ENCODE peak calls at places on chromosome 15, in four cellular contexts. Q, J, E and K are unnamed samples.

GRCh38 chr15:64006642-64007041 is 39.6 kb downstream of the DAPK2 start:
- DNase-seq in Q (no peak), J (no peak), E (no peak), K (no peak)

GRCh38 chr15:41501961-41502786 is 8.5 kb downstream of the ITPKA start:
- DNase-seq in Q (no peak), J (no peak), E (no peak), K (no peak)

GRCh38 chr15:63597033-63597790 is at the start of gene FBXL22:
- DNase-seq in Q (no peak), J (no peak), E (no peak), K (no peak)

GRCh38 chr15:34769711-34770110 is 14.9 kb upstream of the GJD2 start:
- DNase-seq in Q (no peak), J (no peak), E (no peak), K (no peak)

GRCh38 chr15:69138963-69139362 is 21.5 kb upstream of the GLCE start:
- DNase-seq in Q (no peak), J (no peak), E (no peak), K (no peak)

GRCh38 chr15:61946778-61947177 is 113.5 kb downstream of the VPS13C start:
- DNase-seq in Q (no peak), J (no peak), E (no peak), K (no peak)

GRCh38 chr15:92733934-92734521 is 78.5 kb upstream of the FAM174B start:
- DNase-seq in Q (peak; percentile 80), J (no peak), E (no peak), K (no peak)

GRCh38 chr15:34223904-34224596 is 766 bp upstream of the EMC4 start:
- DNase-seq in Q (peak; percentile 29), J (no peak), E (no peak), K (no peak)

GRCh38 chr15:92908369-92909057 is 8.4 kb downstream of the CHD2 start:
- DNase-seq in Q (no peak), J (no peak), E (no peak), K (no peak)

GRCh38 chr15:61281328-61281727 is 52.2 kb upstream of the RORA start:
- DNase-seq in Q (no peak), J (no peak), E (no peak), K (no peak)

GRCh38 chr15:63439536-63440264 is 58.1 kb upstream of the CA12 start:
- DNase-seq in Q (no peak), J (no peak), E (no peak), K (no peak)

GRCh38 chr15:45126535-45127158 is 3.0 kb downstream of the DUOXA1 start:
- DNase-seq in Q (peak; percentile 17), J (no peak), E (no peak), K (peak; percentile 76)

GRCh38 chr15:101810905-101811304 is 1.1 kb upstream of the OR4F15 start:
- DNase-seq in Q (no peak), J (peak; percentile 1), E (no peak), K (no peak)

GRCh38 chr15:40091861-40092415 is 16.7 kb downstream of the BMF start:
- DNase-seq in Q (no peak), J (no peak), E (no peak), K (no peak)
- H3K4me1 ChIP-seq in Q (peaks cover 39% of the 10 kb centered on the region), J (peaks cover 57% of the 10 kb centered on the region), E (peaks cover 75% of the 10 kb centered on the region), K (peaks cover 45% of the 10 kb centered on the region)

DNA sequence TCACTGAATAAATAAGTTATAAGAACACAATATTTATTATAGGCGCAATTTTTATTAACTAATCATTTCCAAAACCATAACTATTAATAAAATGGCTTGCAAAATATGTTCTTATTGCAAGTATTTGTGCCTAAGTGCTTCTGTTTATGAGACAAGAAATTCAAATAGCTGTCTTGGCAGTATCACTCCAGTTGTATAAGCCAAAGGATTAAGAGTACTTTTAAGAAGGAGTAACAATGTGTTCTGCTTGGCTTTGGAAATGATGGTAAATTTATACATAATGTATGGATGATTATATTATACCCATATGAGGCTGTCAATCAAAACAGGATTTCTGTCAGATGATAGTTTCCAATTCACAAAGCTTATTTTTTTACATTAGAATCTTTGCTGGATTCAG is 29.8 kb upstream of the ZNF280D start:
- DNase-seq in Q (no peak), J (no peak), E (no peak), K (no peak)
- H3K4me1 ChIP-seq in Q (no peaks in the 10 kb centered on the region), J (no peaks in the 10 kb centered on the region), E (peaks cover 15% of the 10 kb centered on the region), K (no peaks in the 10 kb centered on the region)

GRCh38 chr15:52080031-52080430 is 32.5 kb downstream of the BCL2L10 start:
- DNase-seq in Q (peak; percentile 70), J (no peak), E (no peak), K (no peak)
- H3K4me1 ChIP-seq in Q (peaks cover 34% of the 10 kb centered on the region), J (peaks cover 3% of the 10 kb centered on the region), E (no peaks in the 10 kb centered on the region), K (no peaks in the 10 kb centered on the region)

DNA sequence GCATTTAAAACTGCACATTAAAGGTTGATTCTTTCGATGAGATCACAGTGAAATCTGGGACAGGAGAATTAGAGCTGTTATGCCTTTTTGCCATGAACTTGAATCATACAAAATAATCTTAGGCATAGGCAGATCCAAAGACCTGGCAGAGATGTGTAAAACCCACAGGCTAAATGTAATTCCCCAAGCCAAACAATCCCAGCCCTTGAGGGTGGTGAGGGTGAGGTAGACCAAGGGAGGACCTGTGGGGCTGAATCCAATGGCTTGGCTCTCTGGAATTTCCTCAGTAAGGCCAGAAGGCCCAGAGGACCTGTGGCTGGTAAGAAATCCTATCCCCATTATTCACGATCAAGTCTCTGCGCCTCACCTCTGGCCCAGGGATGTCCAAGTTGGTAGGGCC is 80.5 kb upstream of the MEX3B start:
- DNase-seq in Q (no peak), J (no peak), E (no peak), K (no peak)
- H3K4me1 ChIP-seq in Q (peaks cover 45% of the 10 kb centered on the region), J (no peaks in the 10 kb centered on the region), E (no peaks in the 10 kb centered on the region), K (no peaks in the 10 kb centered on the region)

DNA sequence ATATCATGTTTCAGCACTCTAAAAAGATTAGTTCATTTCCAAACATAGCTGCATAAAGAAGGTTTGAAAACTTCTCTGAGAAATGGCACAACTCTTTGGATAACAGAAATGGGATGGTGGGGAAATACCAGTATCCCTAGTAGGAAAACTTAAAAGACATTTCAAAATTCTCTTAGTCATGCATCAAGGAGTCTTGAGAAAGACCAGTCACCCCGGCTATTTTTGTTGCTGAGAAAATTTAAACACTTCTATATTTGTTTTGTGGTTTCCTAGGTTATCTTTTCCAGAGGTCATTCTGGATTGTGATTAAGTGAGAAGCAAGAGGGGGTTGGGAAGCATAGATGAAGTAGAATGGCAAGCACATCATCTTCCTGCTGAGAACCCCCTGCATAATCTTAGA is 447.7 kb upstream of the THBS1 start:
- DNase-seq in Q (peak; percentile 82), J (no peak), E (no peak), K (no peak)
- H3K4me1 ChIP-seq in Q (peaks cover 58% of the 10 kb centered on the region), J (peaks cover 2% of the 10 kb centered on the region), E (peaks cover 8% of the 10 kb centered on the region), K (no peaks in the 10 kb centered on the region)

DNA sequence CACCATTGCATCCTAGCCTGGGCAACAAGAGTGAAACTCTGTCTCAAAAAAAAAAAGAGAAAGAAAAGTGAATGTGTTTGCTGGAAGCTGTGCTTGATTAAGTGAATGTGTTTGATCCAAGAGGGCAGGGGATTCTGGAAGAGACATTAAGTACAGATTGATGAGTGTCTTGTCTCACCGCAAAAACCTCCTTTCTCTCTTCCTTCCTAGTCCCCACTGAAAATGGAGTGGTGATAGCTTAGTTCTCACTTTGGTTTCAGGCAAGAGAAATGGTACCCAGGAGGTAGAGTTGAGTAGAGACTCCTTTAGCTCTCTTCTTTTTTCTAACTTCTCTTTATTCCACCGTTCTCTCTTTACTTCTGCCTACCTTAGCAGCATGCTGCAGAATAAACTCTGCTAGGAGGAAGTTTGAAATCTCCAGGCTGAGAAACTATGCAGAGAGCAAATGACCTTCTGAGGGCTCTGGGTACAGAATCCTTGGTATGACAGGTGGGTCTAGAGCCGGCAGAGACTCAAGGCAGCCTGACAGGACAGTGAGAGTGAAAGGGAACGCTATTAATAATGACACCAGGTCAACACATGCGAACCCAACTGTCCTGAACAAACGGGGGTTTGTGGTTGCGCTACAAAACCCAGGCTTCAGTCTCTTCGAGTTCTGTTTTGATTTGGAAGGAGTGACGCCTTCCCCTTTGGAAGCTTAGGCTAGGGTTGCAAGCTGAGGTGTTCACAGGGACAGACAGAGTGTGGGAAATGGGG is 74.9 kb downstream of the SMAD3 start:
- DNase-seq in Q (no peak), J (no peak), E (no peak), K (no peak)
- H3K4me1 ChIP-seq in Q (peaks cover 100% of the 10 kb centered on the region), J (peaks cover 27% of the 10 kb centered on the region), E (peaks cover 90% of the 10 kb centered on the region), K (peaks cover 69% of the 10 kb centered on the region)

DNA sequence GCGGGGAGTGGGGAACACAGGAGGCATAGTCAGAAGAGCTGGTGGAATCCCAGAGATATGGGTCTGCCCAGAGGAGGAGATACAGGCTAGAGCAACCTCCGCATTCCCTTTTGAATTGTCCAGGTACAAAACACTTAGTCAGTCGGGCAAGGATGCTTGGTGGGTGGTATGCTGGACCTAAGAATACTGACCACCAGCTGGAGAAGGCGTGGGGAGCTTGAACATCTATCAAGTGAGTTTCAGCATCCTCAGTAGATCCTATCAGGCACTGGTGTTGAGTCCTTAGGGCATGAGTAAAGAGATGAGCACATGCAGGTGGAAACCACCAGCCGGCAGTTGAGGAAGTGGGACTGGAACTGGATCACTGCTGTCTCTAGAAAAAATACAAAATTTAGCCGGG is 14.7 kb upstream of the DIS3L start:
- DNase-seq in Q (no peak), J (no peak), E (no peak), K (no peak)
- H3K4me1 ChIP-seq in Q (no peaks in the 10 kb centered on the region), J (peaks cover 2% of the 10 kb centered on the region), E (no peaks in the 10 kb centered on the region), K (no peaks in the 10 kb centered on the region)

GRCh38 chr15:72175186-72176044 is 22.2 kb downstream of the GRAMD2A start:
- DNase-seq in Q (no peak), J (no peak), E (no peak), K (no peak)
- H3K4me1 ChIP-seq in Q (peaks cover 6% of the 10 kb centered on the region), J (peaks cover 13% of the 10 kb centered on the region), E (peaks cover 12% of the 10 kb centered on the region), K (no peaks in the 10 kb centered on the region)